ENCODE peak calls at places on chromosomes 13 and 19, in seven cellular contexts. F is K562, X is H1, K is SK-N-SH, H is HepG2, I is GM12878, T is GM12892. D is an unnamed sample.

GRCh38 chr13:73984949-73985691 is 149.1 kb downstream of the KLF12 start:
- DNase-seq in I (no peak), X (no peak), K (no peak), H (no peak), F (no peak), T (no peak), D (no peak)

GRCh38 chr19:53537126-53537522 is 821 bp upstream of the ZNF331 start:
- DNase-seq in H (no peak), T (no peak), F (no peak), K (no peak), I (no peak), X (no peak), D (no peak)

GRCh38 chr13:99086149-99086868 is 108.4 kb upstream of the DOCK9 start:
- DNase-seq in K (peak), F (peak), H (no peak), X (no peak), I (no peak), T (peak), D (peak)

GRCh38 chr13:51844862-51845573 is at the start of gene TMEM272:
- DNase-seq in I (no peak), X (no peak), H (peak), K (peak), F (peak), T (peak), D (peak)

GRCh38 chr13:112469071-112469745 is 93.1 kb downstream of the SPACA7 start:
- DNase-seq in I (no peak), H (no peak), X (no peak), T (no peak), K (no peak), F (no peak), D (no peak)

GRCh38 chr19:36460046-36460445 is 29.3 kb downstream of the ZNF566 start:
- DNase-seq in I (no peak), F (no peak), X (no peak), T (no peak), H (no peak), K (no peak), D (no peak)

GRCh38 chr19:45646345-45646698 is 7.1 kb upstream of the EML2 start:
- DNase-seq in X (no peak), F (no peak), H (no peak), T (no peak), K (no peak), I (no peak), D (no peak)

GRCh38 chr19:37655689-37656491 is 625 bp upstream of the ZFP30 start:
- DNase-seq in K (peak), F (peak), H (peak), T (peak), X (no peak), I (peak), D (peak)

GRCh38 chr13:49124693-49125304 is 95.3 kb upstream of the MLNR start:
- DNase-seq in F (no peak), I (no peak), X (no peak), H (no peak), T (no peak), K (no peak), D (no peak)

GRCh38 chr13:34201050-34201913 is 383.3 kb downstream of the RFC3 start:
- DNase-seq in I (no peak), F (no peak), X (no peak), H (peak), K (no peak), T (no peak), D (no peak)

GRCh38 chr13:35191883-35192282 is 249.8 kb downstream of the NBEA start:
- DNase-seq in T (no peak), X (no peak), F (no peak), H (no peak), K (peak), I (no peak), D (no peak)

GRCh38 chr13:80716610-80717081 is 375.7 kb upstream of the SPRY2 start:
- DNase-seq in K (no peak), X (no peak), H (no peak), I (no peak), F (no peak), T (no peak), D (no peak)

GRCh38 chr19:1039646-1040475 is at the start of gene ABCA7:
- DNase-seq in K (peak), T (peak), H (peak), F (peak), I (peak), X (peak), D (peak)

GRCh38 chr19:18317998-18318800 is 4.7 kb downstream of the LSM4 start:
- DNase-seq in K (peak), X (no peak), I (no peak), F (peak), T (no peak), H (peak), D (no peak)

GRCh38 chr19:6739390-6739883 is at the start of gene TRIP10:
- DNase-seq in I (no peak), T (peak), H (peak), K (peak), F (peak), X (no peak), D (peak)

GRCh38 chr13:28822161-28822560 is 2.0 kb downstream of the MTUS2 start:
- DNase-seq in I (no peak), K (no peak), T (no peak), X (no peak), F (no peak), H (no peak), D (no peak)

GRCh38 chr19:11506101-11506555 is 489 bp upstream of the ZNF653 start:
- DNase-seq in X (no peak), T (no peak), K (no peak), I (no peak), H (no peak), F (no peak), D (no peak)

DNA sequence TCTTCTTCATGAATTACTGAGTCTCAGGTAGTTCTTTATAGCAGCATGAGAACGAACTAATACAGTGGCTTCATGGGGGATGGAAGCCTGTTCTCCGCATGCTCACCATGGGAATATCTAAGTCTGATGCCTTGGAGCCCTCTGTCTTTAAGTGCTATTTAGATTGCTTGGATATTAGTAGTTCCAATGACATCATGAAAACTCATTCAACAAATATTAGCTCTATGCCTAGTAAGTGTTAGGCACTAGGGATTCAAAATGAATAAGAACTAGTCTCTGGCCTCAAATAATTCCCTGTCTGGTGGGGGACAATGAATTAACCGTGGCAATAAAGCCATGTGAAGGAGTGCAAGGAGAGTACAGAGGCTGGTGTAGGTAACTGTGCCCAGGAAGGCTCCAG is 6.2 kb upstream of the WASF3 start:
- DNase-seq in K (no peak), X (no peak), I (no peak), H (no peak), F (no peak), T (no peak), D (no peak)
- TF ChIP-seq TAF1 in K (no peak), X (no peak), I (no peak), H (no peak), F (no peak), T (no peak), D (no peak)

DNA sequence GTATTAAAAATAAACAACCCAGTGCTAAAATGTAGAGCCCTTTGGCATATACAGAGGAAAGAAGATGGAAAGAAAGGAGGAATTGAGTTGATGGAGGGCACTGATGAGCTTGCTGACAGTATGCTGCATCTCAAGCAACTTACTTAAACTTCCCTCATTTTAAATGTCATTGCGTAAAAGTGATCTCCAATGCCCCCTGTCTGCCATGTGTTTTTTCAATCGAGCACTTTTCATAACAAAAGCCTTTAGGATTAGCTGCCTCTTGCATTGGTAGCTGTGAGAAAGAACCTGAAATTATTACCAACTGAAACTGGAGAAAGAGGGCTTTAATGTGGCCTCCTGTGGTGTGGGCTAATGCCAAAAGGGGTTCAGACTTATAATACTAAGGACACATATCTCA is 541.6 kb downstream of the SUCLA2 start:
- DNase-seq in H (no peak), K (peak), X (no peak), T (no peak), I (no peak), F (no peak), D (no peak)
- TF ChIP-seq TAF1 in H (no peak), K (no peak), X (no peak), T (no peak), I (no peak), F (no peak), D (no peak)

GRCh38 chr19:47109177-47109540 is 4.4 kb downstream of the ZC3H4 start:
- DNase-seq in I (no peak), X (no peak), H (no peak), T (no peak), F (no peak), K (no peak), D (no peak)

GRCh38 chr19:47107953-47108746 is 5.4 kb downstream of the ZC3H4 start:
- DNase-seq in F (peak), T (no peak), H (no peak), X (no peak), K (no peak), I (no peak), D (no peak)

GRCh38 chr19:47110521-47111080 is 3.0 kb downstream of the ZC3H4 start:
- DNase-seq in T (no peak), I (no peak), K (no peak), F (peak), H (no peak), X (no peak), D (no peak)

GRCh38 chr19:47111081-47111589 is 2.4 kb downstream of the ZC3H4 start:
- DNase-seq in I (no peak), F (peak), K (peak), H (no peak), X (no peak), T (no peak), D (no peak)

GRCh38 chr19:47109541-47110375 is 3.8 kb downstream of the ZC3H4 start:
- DNase-seq in H (no peak), I (no peak), X (no peak), T (no peak), K (no peak), F (peak), D (no peak)
- TF ChIP-seq TAF1 in H (no peak), I (peak), X (no peak), T (peak), K (no peak), F (peak), D (no peak)

DNA sequence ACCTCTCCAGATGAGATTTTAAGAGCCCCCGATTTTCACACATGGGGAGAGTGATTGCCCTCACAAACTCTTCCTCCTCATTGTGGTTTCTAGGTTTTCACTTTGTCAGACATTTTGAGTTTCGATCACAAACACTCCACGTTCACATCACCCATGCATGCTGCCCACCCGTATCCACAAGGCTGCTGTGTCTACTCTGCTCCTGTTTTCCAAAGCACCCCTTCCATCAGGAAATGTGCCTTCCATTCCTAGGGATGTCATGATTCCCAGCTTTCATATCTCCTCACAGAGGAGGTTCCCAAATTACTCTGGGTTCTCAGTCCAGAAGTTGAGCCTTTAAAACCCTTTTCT is 45.8 kb upstream of the CEACAM21 start:
- DNase-seq in F (no peak), X (no peak), T (no peak), I (no peak), K (no peak), H (no peak), D (no peak)
- TF ChIP-seq TAF1 in F (no peak), X (no peak), T (no peak), I (no peak), K (no peak), H (no peak), D (no peak)

GRCh38 chr19:49042177-49042576 is 1.5 kb upstream of the CGB5 start:
- DNase-seq in K (no peak), I (no peak), H (no peak), T (no peak), X (no peak), F (no peak), D (no peak)
- TF ChIP-seq TAF1 in K (no peak), I (no peak), H (no peak), T (no peak), X (no peak), F (no peak), D (no peak)

GRCh38 chr13:63425131-63425530 is 2009.5 kb upstream of the PCDH20 start:
- DNase-seq in I (no peak), F (no peak), K (no peak), T (no peak), H (no peak), X (no peak), D (no peak)
- TF ChIP-seq TAF1 in I (no peak), F (no peak), K (no peak), T (no peak), H (no peak), X (no peak), D (no peak)

DNA sequence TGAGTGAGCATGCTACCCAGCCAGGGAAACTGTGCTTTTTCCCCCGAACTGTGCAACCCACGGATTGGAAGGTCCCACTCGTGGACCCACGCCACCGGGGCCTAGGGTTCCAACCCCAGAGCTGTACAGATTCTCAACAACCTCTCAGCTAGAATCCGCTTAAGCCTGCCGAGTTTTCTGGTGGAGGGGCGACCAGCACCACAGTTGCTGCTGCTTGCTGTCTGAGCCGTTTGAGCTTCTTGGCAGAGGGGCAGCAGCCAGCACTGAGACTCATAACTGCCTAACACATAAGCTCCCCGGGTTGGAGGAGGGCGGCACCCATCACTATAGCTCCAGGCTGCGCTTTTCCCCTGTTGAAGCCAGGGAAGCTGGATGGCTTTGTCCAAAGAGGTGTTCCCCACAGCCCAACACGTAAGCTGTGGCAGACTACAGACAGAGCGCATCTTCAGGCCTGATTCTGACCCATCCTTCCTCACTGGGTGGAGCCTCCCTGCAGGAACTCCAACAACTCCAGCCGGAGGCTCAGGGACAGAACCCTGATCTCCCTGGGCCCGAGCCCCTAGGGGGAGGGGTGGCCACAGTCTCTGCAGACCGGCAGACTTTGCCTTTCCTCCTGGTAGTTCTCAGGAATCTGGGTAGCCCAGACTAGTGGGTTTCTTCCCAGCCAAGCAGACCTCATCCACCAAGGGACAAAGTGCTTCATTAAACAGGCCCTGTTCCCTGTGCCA is 871.6 kb downstream of the SLITRK6 start:
- DNase-seq in X (no peak), I (no peak), K (no peak), H (no peak), F (no peak), T (no peak), D (no peak)
- TF ChIP-seq TAF1 in X (no peak), I (no peak), K (no peak), H (no peak), F (no peak), T (no peak), D (no peak)

GRCh38 chr19:29085630-29086029 is 127.3 kb downstream of the UQCRFS1 start:
- DNase-seq in K (no peak), H (no peak), T (no peak), I (no peak), X (no peak), F (no peak), D (no peak)

GRCh38 chr19:29086646-29087045 is 126.3 kb downstream of the UQCRFS1 start:
- DNase-seq in F (no peak), I (no peak), H (no peak), X (no peak), T (no peak), K (no peak), D (no peak)

GRCh38 chr19:29084266-29084665 is 128.7 kb downstream of the UQCRFS1 start:
- DNase-seq in H (no peak), F (peak), T (no peak), I (no peak), K (peak), X (no peak), D (no peak)

GRCh38 chr19:29083863-29084262 is 129.1 kb downstream of the UQCRFS1 start:
- DNase-seq in I (no peak), K (no peak), F (no peak), H (no peak), T (no peak), X (no peak), D (no peak)

DNA sequence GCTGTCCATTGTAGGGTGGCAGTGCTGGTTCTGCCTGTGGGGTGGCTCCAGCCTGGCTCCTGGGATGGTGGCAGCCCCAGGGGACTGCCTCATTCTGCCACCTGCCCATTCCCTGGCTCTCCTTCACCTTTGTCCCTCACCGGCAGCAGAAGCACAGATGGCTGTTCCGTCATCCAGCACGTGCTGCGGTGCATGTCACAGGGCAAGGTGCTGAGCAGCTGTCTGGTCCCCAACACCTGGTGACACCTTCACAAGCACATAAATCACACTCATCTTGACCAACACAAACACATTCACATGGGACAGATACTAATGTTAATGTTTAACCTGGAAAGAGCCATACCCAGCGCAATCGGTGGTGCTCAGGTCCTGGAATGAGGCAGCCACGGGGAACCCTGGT is 126.8 kb downstream of the UQCRFS1 start:
- DNase-seq in H (peak), X (no peak), T (no peak), F (no peak), I (no peak), K (no peak), D (no peak)
- TF ChIP-seq TAF1 in H (no peak), X (no peak), T (no peak), F (no peak), I (no peak), K (no peak), D (no peak)